ENCODE peak calls at places on chromosomes 1 and 21, in seven cellular contexts. T, Z, R, L, B, A and K are unnamed samples.

GRCh38 chr1:7667625-7668218 is 103.4 kb upstream of the VAMP3 start:
- DNase-seq in L (peak), Z (peak), R (peak), B (peak), A (peak), T (peak), K (peak)

GRCh38 chr21:41699311-41699710 is 67.5 kb downstream of the RIPK4 start:
- DNase-seq in B (no peak), R (no peak), L (no peak), Z (no peak), A (no peak), T (no peak), K (no peak)

GRCh38 chr1:229075217-229075616 is 195.7 kb upstream of the RAB4A start:
- DNase-seq in R (no peak), Z (no peak), B (no peak), T (no peak), A (no peak), L (no peak), K (no peak)

GRCh38 chr1:194774535-194774934 is 1588.1 kb upstream of the B3GALT2 start:
- DNase-seq in A (no peak), T (no peak), B (no peak), Z (no peak), L (no peak), R (no peak), K (no peak)

GRCh38 chr1:233613252-233614172 is at the start of gene KCNK1:
- DNase-seq in R (peak), T (no peak), B (no peak), Z (no peak), L (peak), A (no peak), K (peak)

GRCh38 chr1:185238447-185238846 is 78.6 kb downstream of the IVNS1ABP start:
- DNase-seq in R (peak), Z (no peak), B (peak), L (no peak), T (no peak), A (no peak), K (no peak)

GRCh38 chr1:94989398-94989797 is 62.5 kb upstream of the CNN3 start:
- DNase-seq in L (no peak), Z (no peak), T (no peak), B (no peak), R (no peak), A (no peak), K (no peak)

GRCh38 chr1:2194319-2194897 is at the start of gene FAAP20:
- DNase-seq in A (peak), Z (peak), T (peak), L (peak), R (peak), B (peak), K (peak)

GRCh38 chr1:39272027-39272790 is 67.7 kb downstream of the MACF1 start:
- DNase-seq in Z (no peak), A (no peak), R (no peak), T (no peak), L (no peak), B (no peak), K (no peak)

GRCh38 chr21:32819702-32820101 is 48.1 kb upstream of the PAXBP1 start:
- DNase-seq in B (no peak), L (no peak), A (no peak), Z (no peak), R (no peak), T (no peak), K (no peak)

GRCh38 chr1:59967141-59967697 is 40.6 kb upstream of the CYP2J2 start:
- DNase-seq in L (no peak), Z (no peak), B (no peak), T (no peak), A (no peak), R (no peak), K (no peak)

GRCh38 chr1:53995683-53996082 is 22.3 kb downstream of the LDLRAD1 start:
- DNase-seq in B (no peak), L (no peak), Z (no peak), R (no peak), A (no peak), T (no peak), K (no peak)

GRCh38 chr1:116151739-116152576 is 40.8 kb downstream of the MAB21L3 start:
- DNase-seq in A (peak), T (peak), L (peak), Z (peak), R (peak), B (peak), K (peak)

GRCh38 chr1:229563701-229564100 is 5.2 kb upstream of the ABCB10 start:
- DNase-seq in T (no peak), Z (no peak), A (no peak), B (no peak), L (no peak), R (no peak), K (no peak)

GRCh38 chr1:9736241-9736640 is 84.7 kb downstream of the PIK3CD start:
- DNase-seq in L (no peak), R (no peak), B (no peak), T (no peak), Z (no peak), A (no peak), K (no peak)

GRCh38 chr1:157595356-157595755 is 2.5 kb downstream of the FCRL4 start:
- DNase-seq in Z (no peak), A (no peak), T (no peak), L (no peak), B (peak), R (no peak), K (no peak)

GRCh38 chr21:37041706-37042271 is 31.1 kb downstream of the PIGP start:
- DNase-seq in Z (no peak), R (no peak), B (no peak), T (no peak), A (no peak), L (no peak), K (no peak)

GRCh38 chr1:118100686-118101300 is 84.2 kb downstream of the SPAG17 start:
- DNase-seq in B (no peak), T (no peak), Z (no peak), R (no peak), L (no peak), A (no peak), K (no peak)

GRCh38 chr1:33302325-33302724 is 18.6 kb downstream of the A3GALT2 start:
- DNase-seq in L (no peak), T (no peak), Z (no peak), A (no peak), R (no peak), B (peak), K (no peak)

GRCh38 chr21:42461185-42461520 is 34.9 kb downstream of the RSPH1 start:
- DNase-seq in A (no peak), T (no peak), R (no peak), B (no peak), L (no peak), Z (no peak), K (no peak)

GRCh38 chr1:20899154-20899972 is 112.3 kb upstream of the HP1BP3 start:
- DNase-seq in L (no peak), A (no peak), B (no peak), R (no peak), Z (no peak), T (no peak), K (no peak)

GRCh38 chr1:206490643-206491421 is 16.5 kb upstream of the RASSF5 start:
- DNase-seq in A (no peak), B (no peak), Z (no peak), L (no peak), T (no peak), R (no peak), K (no peak)

GRCh38 chr1:245278846-245279245 is 124.1 kb downstream of the KIF26B start:
- DNase-seq in A (no peak), L (no peak), B (no peak), T (no peak), Z (no peak), R (no peak), K (no peak)

GRCh38 chr1:91891969-91892368 is 6.0 kb upstream of the TGFBR3 start:
- DNase-seq in T (no peak), L (no peak), A (no peak), B (no peak), Z (no peak), R (no peak), K (no peak)

GRCh38 chr1:230026572-230026971 is 40.5 kb upstream of the GALNT2 start:
- DNase-seq in B (no peak), T (no peak), Z (no peak), A (no peak), R (no peak), L (no peak), K (no peak)